ENCODE peak calls at places on chromosomes 12 and 14, in nine cellular contexts. P is fibroblast of lung; J is MCF 10A; V is CD4-positive, alpha-beta T cell; R is fibroblast of mammary gland; X is cardiac muscle cell; W is AG09319; S is esophagus squamous epithelium; L is cardiac fibroblast. A is an unnamed sample.

GRCh38 chr14:54818201-54819133 is 84.2 kb downstream of the GCH1 start:
- DNase-seq in L (peak; percentile 61), S (no peak), P (peak; percentile 95), R (peak; percentile 72), V (no peak), W (peak; percentile 59), X (no peak), J (peak; percentile 20), A (no peak)

GRCh38 chr14:98203421-98203820 is 1068.6 kb downstream of the BCL11B start:
- DNase-seq in R (no peak), X (no peak), L (no peak), W (no peak), J (no peak), P (no peak), V (no peak), S (no peak), A (no peak)

GRCh38 chr14:102154121-102154520 is 14.4 kb downstream of the WDR20 start:
- DNase-seq in W (no peak), V (no peak), R (no peak), L (no peak), P (no peak), X (no peak), S (no peak), J (no peak), A (no peak)

GRCh38 chr12:19546027-19546426 is 106.7 kb downstream of the AEBP2 start:
- DNase-seq in X (peak; percentile 4), L (peak; percentile 76), R (peak; percentile 69), J (no peak), W (no peak), S (no peak), P (peak; percentile 29), V (no peak), A (no peak)

GRCh38 chr14:60222820-60223219 is 26.2 kb upstream of the PPM1A start:
- DNase-seq in V (no peak), W (no peak), L (no peak), S (no peak), J (no peak), P (no peak), R (no peak), X (no peak), A (no peak)

GRCh38 chr12:51388066-51388799 is 3.0 kb downstream of the GALNT6 start:
- DNase-seq in X (no peak), V (no peak), S (no peak), R (peak; percentile 34), W (peak; percentile 73), P (peak; percentile 50), L (peak; percentile 39), J (peak; percentile 89), A (no peak)

GRCh38 chr12:29528161-29528560 is 30.7 kb upstream of the OVCH1 start:
- DNase-seq in J (no peak), S (no peak), L (no peak), X (no peak), R (no peak), P (no peak), V (no peak), W (no peak), A (no peak)

GRCh38 chr14:91870001-91870400 is 2.7 kb upstream of the TC2N start:
- DNase-seq in X (no peak), S (no peak), R (no peak), J (no peak), L (peak; percentile 22), P (no peak), V (peak; percentile 69), W (no peak), A (no peak)

GRCh38 chr12:26713885-26714383 is 119.1 kb downstream of the ITPR2 start:
- DNase-seq in P (no peak), L (no peak), J (no peak), S (no peak), W (no peak), V (no peak), R (no peak), X (no peak), A (no peak)

GRCh38 chr12:72024613-72025012 is 86.0 kb downstream of the TPH2 start:
- DNase-seq in L (no peak), P (no peak), S (no peak), X (no peak), W (no peak), V (no peak), J (no peak), R (no peak), A (no peak)

GRCh38 chr12:52245259-52245961 is 12.4 kb downstream of the KRT7 start:
- DNase-seq in J (no peak), V (no peak), S (no peak), X (no peak), P (no peak), W (no peak), L (no peak), R (no peak), A (no peak)

GRCh38 chr12:110540048-110540447 is 37.9 kb downstream of the RAD9B start:
- DNase-seq in V (no peak), S (no peak), L (peak; percentile 42), X (no peak), J (peak; percentile 30), R (peak; percentile 83), W (no peak), P (peak; percentile 70), A (no peak)

GRCh38 chr12:26524862-26525465 is 308.0 kb downstream of the ITPR2 start:
- DNase-seq in J (peak; percentile 38), W (no peak), R (peak; percentile 52), X (no peak), L (peak; percentile 63), P (peak; percentile 23), S (no peak), V (no peak), A (no peak)

GRCh38 chr14:65303902-65304222 is 108.7 kb upstream of the FUT8 start:
- DNase-seq in R (no peak), V (no peak), P (no peak), J (no peak), X (no peak), S (no peak), L (no peak), W (no peak), A (no peak)

GRCh38 chr14:104682107-104682593 is 7.3 kb upstream of the INF2 start:
- DNase-seq in W (no peak), J (peak; percentile 45), S (no peak), P (no peak), L (no peak), R (no peak), X (peak; percentile 53), V (no peak), A (no peak)

DNA sequence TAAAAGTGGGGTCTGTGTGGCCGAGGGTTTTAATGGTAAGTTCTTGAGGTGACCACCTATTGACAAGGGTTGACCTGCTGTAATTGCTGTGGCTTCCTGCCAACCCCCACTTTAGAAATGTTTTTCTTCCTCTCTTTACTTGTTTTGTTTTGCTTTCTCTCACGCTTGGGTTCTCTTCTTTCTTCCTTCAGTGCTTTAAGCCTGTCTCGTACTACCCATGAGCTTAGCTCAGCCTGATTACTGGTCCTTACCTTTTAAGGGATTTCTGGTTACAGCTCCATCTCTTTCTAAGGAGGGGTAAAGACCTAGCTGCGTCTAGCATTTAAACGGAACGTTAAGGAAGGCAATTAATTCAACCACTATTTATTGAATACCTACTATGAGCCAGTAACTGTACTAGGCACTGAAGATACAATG is 735 bp upstream of the PPP1R12A start:
- DNase-seq in P (peak; percentile 54), J (no peak), X (peak; percentile 44), W (peak; percentile 12), V (no peak), R (peak; percentile 46), S (no peak), L (no peak), A (no peak)
- TF ChIP-seq CTCF in P (no peak), J (no peak), X (no peak), W (no peak), V (no peak), R (no peak), S (no peak), L (no peak), A (no peak)

DNA sequence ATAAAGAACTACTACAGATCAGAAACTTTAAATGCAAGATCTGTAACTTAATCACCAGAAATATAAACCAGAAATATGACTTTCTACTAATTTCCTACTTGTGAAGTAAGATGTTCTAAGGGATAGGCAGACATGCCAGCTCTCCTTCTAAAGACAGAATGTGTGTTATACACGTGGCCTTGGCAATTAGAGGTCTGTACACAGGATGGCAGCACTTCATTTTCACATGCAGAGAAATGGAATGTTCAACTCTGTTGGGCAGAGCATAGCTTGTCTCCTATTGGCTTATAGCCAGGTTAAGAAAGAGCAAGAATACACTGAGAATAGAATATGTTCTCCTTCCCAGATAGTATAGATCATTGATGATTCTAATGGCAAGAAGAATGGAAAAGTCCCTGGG is 403.8 kb downstream of the DAD1 start:
- DNase-seq in X (no peak), J (peak; percentile 13), L (peak; percentile 35), P (peak; percentile 3), V (no peak), W (no peak), R (peak; percentile 42), S (no peak), A (no peak)
- TF ChIP-seq CTCF in X (no peak), J (no peak), L (no peak), P (no peak), V (no peak), W (no peak), R (no peak), S (no peak), A (no peak)

GRCh38 chr12:6273931-6274687 is 36.4 kb upstream of the PLEKHG6 start:
- DNase-seq in J (no peak), R (no peak), V (no peak), X (no peak), S (no peak), L (peak; percentile 24), P (no peak), W (no peak), A (no peak)
- TF ChIP-seq CTCF in J (no peak), R (no peak), V (no peak), X (no peak), S (no peak), L (no peak), P (no peak), W (no peak), A (no peak)

DNA sequence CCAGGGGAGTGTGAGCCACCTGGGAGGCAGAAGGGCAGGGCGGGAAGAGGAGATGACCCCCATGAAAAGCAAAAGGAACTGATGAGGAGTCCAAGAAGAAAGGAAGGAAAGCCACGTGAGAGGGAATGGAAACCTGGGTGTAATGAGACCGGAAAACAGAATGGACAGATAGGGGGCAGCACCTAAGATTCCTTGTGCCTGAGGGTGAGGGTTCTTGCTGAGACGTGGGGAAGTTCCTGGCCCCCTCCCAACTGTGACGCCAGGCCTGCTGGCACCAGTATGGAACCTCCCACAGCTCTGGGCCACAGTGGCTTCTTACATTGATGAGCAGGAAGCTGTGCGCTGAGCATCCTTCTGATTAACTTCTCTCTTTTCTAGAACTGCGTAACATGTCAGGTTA is 30.8 kb downstream of the TTC7B start:
- DNase-seq in R (no peak), X (no peak), S (no peak), J (peak; percentile 45), P (peak; percentile 27), L (peak; percentile 32), V (no peak), W (no peak), A (no peak)
- TF ChIP-seq CTCF in R (no peak), X (peak; percentile 28), S (no peak), J (no peak), P (no peak), L (peak; percentile 14), V (no peak), W (no peak), A (no peak)

A was measured in neural crest cell.